ENCODE peak calls at places on chromosome 7, in four cellular contexts. V is HepG2, O is spleen, E is K562. P is an unnamed sample.

GRCh38 chr7:134209322-134210015 is 82.3 kb downstream of the LRGUK start:
- DNase-seq in V (no peak), O (no peak), E (peak), P (no peak)

GRCh38 chr7:48299580-48300169 is 128.4 kb downstream of the ABCA13 start:
- DNase-seq in V (peak), O (no peak), E (peak), P (no peak)

GRCh38 chr7:936131-937054 is 18.1 kb downstream of the ADAP1 start:
- DNase-seq in V (no peak), O (peak), E (no peak), P (peak)

GRCh38 chr7:45715471-45716352 is 141.5 kb downstream of the ADCY1 start:
- DNase-seq in V (no peak), O (no peak), E (no peak), P (no peak)

GRCh38 chr7:38222481-38223096 is 44.5 kb downstream of the STARD3NL start:
- DNase-seq in V (peak), O (no peak), E (peak), P (no peak)

GRCh38 chr7:24718977-24719491 is 38.2 kb downstream of the GSDME start:
- DNase-seq in V (no peak), O (peak), E (no peak), P (no peak)

GRCh38 chr7:25596443-25596842 is 368.2 kb upstream of the NPVF start:
- DNase-seq in V (no peak), O (no peak), E (no peak), P (no peak)

GRCh38 chr7:155885162-155886160 is 73.2 kb upstream of the SHH start:
- DNase-seq in V (no peak), O (peak), E (no peak), P (no peak)

GRCh38 chr7:46239856-46240255 is 318.8 kb upstream of the IGFBP3 start:
- DNase-seq in V (no peak), O (no peak), E (no peak), P (no peak)

GRCh38 chr7:29189743-29190201 is 4.8 kb upstream of the CHN2 start:
- DNase-seq in V (peak), O (peak), E (peak), P (peak)

GRCh38 chr7:1716263-1717094 is 46.4 kb downstream of the ELFN1 start:
- DNase-seq in V (peak), O (no peak), E (peak), P (no peak)

GRCh38 chr7:144854839-144855424 is 19.1 kb upstream of the TPK1 start:
- DNase-seq in V (peak), O (no peak), E (peak), P (no peak)

GRCh38 chr7:155652156-155653124 is 8.0 kb downstream of the RBM33 start:
- DNase-seq in V (no peak), O (no peak), E (no peak), P (no peak)

GRCh38 chr7:80781561-80781979 is 137.3 kb downstream of the SEMA3C start:
- DNase-seq in V (no peak), O (no peak), E (no peak), P (no peak)

GRCh38 chr7:64733550-64734240 is 60.5 kb upstream of the ZNF138 start:
- DNase-seq in V (peak), O (no peak), E (no peak), P (no peak)

GRCh38 chr7:22154130-22154529 is 202.8 kb downstream of the RAPGEF5 start:
- DNase-seq in V (no peak), O (no peak), E (no peak), P (no peak)

GRCh38 chr7:57308631-57309408 is 141.2 kb upstream of the ZNF716 start:
- DNase-seq in V (no peak), O (no peak), E (peak), P (no peak)

GRCh38 chr7:43553999-43554398 is 28.9 kb upstream of the STK17A start:
- DNase-seq in V (peak), O (no peak), E (no peak), P (no peak)

GRCh38 chr7:39240864-39241263 is 263.2 kb downstream of the POU6F2 start:
- DNase-seq in V (no peak), O (no peak), E (no peak), P (no peak)

GRCh38 chr7:105257338-105257737 is 131.4 kb downstream of the SRPK2 start:
- DNase-seq in V (no peak), O (no peak), E (no peak), P (no peak)

GRCh38 chr7:46630031-46630430 is 709.0 kb upstream of the IGFBP3 start:
- DNase-seq in V (no peak), O (no peak), E (no peak), P (no peak)

GRCh38 chr7:40884226-40884625 is 749.4 kb downstream of the SUGCT start:
- DNase-seq in V (no peak), O (no peak), E (no peak), P (no peak)

GRCh38 chr7:11786186-11786585 is 45.8 kb downstream of the THSD7A start:
- DNase-seq in V (no peak), O (no peak), E (no peak), P (no peak)

GRCh38 chr7:140310337-140311002 is 87.9 kb downstream of the SLC37A3 start:
- DNase-seq in V (peak), O (no peak), E (no peak), P (no peak)

GRCh38 chr7:34133983-34134782 is 228.8 kb downstream of the BMPER start:
- DNase-seq in V (peak), O (no peak), E (peak), P (no peak)

GRCh38 chr7:24504871-24505270 is 68.4 kb upstream of the PALS2 start:
- DNase-seq in V (no peak), O (no peak), E (no peak), P (no peak)

GRCh38 chr7:112360681-112361080 is 89.6 kb upstream of the IFRD1 start:
- DNase-seq in V (no peak), O (no peak), E (no peak), P (no peak)

GRCh38 chr7:40057292-40057691 is 77.1 kb downstream of the MPLKIP start:
- DNase-seq in V (no peak), O (no peak), E (no peak), P (no peak)

GRCh38 chr7:27889800-27890199 is 149.8 kb downstream of the TAX1BP1 start:
- DNase-seq in V (no peak), O (no peak), E (no peak), P (no peak)

GRCh38 chr7:95095259-95096122 is 188.1 kb downstream of the PPP1R9A start:
- DNase-seq in V (no peak), O (no peak), E (no peak), P (no peak)

GRCh38 chr7:148696787-148697186 is 1.9 kb upstream of the CUL1 start:
- DNase-seq in V (no peak), O (no peak), E (no peak), P (no peak)

GRCh38 chr7:148695953-148696352 is 2.8 kb upstream of the CUL1 start:
- DNase-seq in V (no peak), O (no peak), E (no peak), P (no peak)

GRCh38 chr7:148698397-148699023 is at the start of gene CUL1:
- DNase-seq in V (peak), O (peak), E (peak), P (peak)

GRCh38 chr7:148697950-148698396 is 730 bp upstream of the CUL1 start:
- DNase-seq in V (no peak), O (no peak), E (no peak), P (no peak)

GRCh38 chr7:148697256-148697841 is 1.4 kb upstream of the CUL1 start:
- DNase-seq in V (no peak), O (no peak), E (no peak), P (no peak)
- TF ChIP-seq POLR2AphosphoS5 in V (no peak), O (no peak), E (no peak), P (no peak)

DNA sequence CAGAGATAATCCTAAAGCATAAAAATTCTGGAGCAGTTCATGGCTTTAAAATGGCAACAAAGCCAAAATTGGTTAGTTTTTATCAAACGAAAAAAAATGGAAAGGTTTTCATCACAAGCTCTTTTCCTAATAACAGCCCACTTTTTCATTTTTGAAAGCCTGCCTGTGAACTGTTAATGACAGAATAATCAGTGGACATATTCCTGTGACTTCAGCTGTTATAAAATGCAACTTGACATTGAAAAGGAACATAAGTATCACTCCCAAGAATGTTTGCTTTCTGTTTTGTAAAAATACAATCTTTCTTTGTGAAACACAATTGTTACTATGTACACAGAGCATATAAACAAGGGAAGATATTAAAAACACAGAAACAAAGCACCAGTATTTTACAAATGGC is 26.6 kb downstream of the MACC1 start:
- DNase-seq in V (no peak), O (no peak), E (no peak), P (no peak)
- TF ChIP-seq POLR2AphosphoS5 in V (no peak), O (no peak), E (no peak), P (no peak)

DNA sequence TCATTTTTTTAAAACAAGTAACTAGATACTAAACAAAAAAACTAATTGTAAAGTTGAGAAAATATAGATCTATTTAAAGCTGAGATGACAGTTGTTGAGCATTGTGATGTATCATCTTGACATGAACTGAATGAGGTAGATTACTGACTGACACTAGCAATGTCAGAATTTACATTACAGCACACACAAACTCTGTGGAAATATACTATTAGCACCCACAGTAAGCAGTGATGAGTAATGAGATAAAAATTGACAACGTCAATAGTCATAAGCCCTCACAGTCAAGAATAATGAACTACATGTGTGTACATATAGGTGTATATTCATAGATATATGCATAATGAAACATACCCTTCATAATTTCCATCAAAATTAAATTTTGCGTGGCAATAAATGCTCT is 368.4 kb downstream of the TFEC start:
- DNase-seq in V (no peak), O (no peak), E (no peak), P (no peak)
- TF ChIP-seq POLR2AphosphoS5 in V (no peak), O (no peak), E (no peak), P (no peak)

DNA sequence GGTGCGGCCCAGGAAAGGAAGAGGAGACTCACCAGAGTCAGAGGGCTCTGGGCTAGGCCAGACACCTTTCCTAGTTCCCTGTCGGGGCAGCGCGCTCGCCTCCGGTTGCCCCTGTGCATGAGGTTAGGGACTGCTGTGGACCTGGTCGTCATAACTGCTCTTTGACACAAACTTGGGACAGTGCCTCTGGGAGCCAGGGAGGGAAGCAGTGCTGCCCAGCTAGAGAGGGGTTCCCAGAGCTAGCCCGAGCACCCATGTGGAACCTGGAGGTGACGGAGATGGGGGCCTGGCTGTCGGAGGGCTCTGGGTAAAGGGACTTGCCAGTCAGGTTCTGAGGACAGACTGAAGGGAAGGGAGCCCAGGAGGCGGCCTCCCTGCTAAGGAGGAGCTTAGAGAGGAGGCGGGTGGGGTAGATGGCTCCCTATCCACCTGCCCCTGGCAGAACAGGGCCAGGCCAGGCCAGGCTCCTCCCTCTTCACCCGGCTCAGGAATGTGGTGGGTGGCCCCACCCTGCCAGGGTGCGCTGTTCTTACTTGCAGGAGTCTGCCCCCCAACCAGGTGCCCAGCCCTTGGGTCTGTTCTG is 29.7 kb downstream of the AGAP3 start:
- DNase-seq in V (no peak), O (no peak), E (no peak), P (no peak)
- TF ChIP-seq POLR2AphosphoS5 in V (no peak), O (no peak), E (no peak), P (no peak)

GRCh38 chr7:36188266-36188665 is 35.2 kb downstream of the EEPD1 start:
- DNase-seq in V (no peak), O (no peak), E (no peak), P (no peak)

GRCh38 chr7:36185092-36185491 is 32.0 kb downstream of the EEPD1 start:
- DNase-seq in V (no peak), O (no peak), E (no peak), P (no peak)

GRCh38 chr7:36186359-36186758 is 33.3 kb downstream of the EEPD1 start:
- DNase-seq in V (no peak), O (no peak), E (no peak), P (no peak)

GRCh38 chr7:36186841-36187240 is 33.8 kb downstream of the EEPD1 start:
- DNase-seq in V (peak), O (no peak), E (no peak), P (no peak)

DNA sequence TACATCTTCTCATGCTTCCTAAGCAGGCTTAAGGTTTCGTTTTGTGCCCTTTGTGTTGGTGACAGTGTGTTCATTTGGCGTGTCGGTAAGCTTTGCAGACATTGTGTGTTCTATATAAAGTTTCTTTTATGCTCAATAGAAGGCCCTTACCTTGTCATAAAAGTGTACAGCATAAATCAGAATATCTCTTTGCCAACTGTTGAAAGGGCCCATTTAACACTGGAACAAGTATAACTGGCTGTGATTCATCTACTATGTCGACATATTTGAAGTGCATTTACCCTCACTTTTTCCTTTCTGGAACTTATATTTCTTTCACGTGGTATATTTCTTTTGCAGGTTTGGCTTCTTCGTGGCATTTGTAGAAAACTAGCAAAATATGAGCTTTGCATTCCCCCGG is 32.7 kb downstream of the EEPD1 start:
- DNase-seq in V (no peak), O (no peak), E (no peak), P (no peak)
- TF ChIP-seq POLR2AphosphoS5 in V (no peak), O (no peak), E (no peak), P (no peak)

GRCh38 chr7:157779206-157779605 is 442.4 kb downstream of the DNAJB6 start:
- DNase-seq in V (no peak), O (no peak), E (no peak), P (no peak)
- TF ChIP-seq POLR2AphosphoS5 in V (no peak), O (no peak), E (no peak), P (no peak)

DNA sequence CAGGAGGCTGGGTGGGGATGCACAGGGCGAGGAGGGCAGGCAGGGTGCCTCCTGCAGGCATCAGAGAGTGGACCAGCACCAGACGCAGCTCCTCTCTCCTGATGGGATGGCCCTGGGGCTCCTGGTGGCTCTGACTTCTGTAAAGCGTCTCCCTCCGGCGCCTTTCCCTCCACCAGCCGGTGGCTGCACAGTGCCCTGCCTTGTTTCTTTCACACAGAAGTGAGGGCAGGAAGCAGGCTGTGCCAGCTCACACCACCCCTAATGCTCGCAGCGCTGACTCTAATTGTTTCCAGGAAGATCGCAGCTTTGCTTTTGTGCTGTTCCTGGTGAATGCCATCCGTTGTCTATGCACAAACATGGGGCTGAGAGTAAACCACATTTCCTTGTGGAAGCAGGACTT is 152.3 kb upstream of the LANCL2 start:
- DNase-seq in V (no peak), O (peak), E (no peak), P (no peak)
- TF ChIP-seq POLR2AphosphoS5 in V (no peak), O (peak), E (no peak), P (no peak)

GRCh38 chr7:68309806-68310205 is 1288.5 kb upstream of the AUTS2 start:
- DNase-seq in V (no peak), O (no peak), E (no peak), P (no peak)

GRCh38 chr7:68309271-68309670 is 1289.0 kb upstream of the AUTS2 start:
- DNase-seq in V (no peak), O (no peak), E (no peak), P (no peak)

GRCh38 chr7:68311958-68312357 is 1286.3 kb upstream of the AUTS2 start:
- DNase-seq in V (no peak), O (no peak), E (no peak), P (no peak)

DNA sequence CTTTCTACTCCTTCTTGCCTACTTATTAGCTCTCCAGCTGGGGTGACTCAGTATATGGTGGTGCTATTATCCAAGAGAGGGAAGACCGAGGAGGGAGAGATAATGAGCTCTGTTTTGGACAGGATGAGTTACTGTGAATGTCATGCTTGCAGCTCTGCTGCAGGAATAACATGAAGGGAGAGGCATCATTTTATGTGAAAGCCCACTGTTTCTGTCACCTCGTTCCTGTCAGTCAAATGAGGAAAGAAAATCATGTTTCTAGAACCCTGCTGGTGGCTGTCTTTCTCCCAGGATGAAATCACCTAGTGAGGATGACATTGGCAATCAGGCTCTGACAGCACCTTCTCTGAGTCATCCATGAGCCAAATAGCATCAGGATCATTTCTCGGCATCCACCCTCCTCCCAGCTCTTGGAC is 1291.6 kb upstream of the AUTS2 start:
- DNase-seq in V (no peak), O (no peak), E (no peak), P (no peak)
- TF ChIP-seq POLR2AphosphoS5 in V (no peak), O (no peak), E (no peak), P (no peak)

DNA sequence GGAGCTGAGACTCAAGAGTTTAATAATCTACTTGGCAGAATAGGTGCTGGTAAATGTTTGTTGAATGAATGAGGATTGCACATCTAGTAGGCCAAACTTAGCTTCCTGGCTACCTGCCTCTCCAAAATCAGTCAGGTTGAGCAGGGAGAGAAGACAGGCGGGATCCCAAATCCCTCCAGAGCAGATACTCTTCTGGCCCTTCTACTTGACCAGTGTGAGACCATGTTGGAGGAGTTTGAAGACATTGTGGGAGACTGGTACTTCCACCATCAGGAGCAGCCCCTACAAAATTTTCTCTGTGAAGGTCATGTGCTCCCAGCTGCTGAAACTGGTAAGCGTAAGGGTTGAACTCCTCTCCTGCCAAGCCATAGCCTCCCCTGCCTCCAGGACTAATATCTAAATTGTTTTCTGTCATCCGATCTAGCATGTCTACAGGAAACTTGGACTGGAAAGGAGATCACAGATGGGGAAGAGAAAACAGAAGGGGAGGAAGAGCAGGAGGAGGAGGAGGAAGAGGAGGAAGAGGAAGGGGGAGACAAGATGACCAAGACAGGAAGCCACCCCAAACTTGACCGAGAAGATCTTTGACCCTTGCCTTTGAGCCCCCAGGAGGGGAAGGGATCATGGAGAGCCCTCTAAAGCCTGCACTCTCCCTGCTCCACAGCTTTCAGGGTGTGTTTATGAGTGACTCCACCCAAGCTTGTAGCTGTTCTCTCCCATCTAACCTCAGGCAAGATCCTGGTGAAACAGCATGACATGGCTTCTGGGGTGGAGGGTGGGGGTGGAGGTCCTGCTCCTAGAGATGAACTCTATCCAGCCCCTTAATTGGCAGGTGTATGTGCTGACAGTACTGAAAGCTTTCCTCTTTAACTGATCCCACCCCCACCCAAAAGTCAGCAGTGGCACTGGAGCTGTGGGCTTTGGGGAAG is 2.2 kb upstream of the MBLAC1 start:
- DNase-seq in V (no peak), O (no peak), E (peak), P (no peak)
- TF ChIP-seq POLR2AphosphoS5 in V (no peak), O (no peak), E (peak), P (no peak)